ENCODE peak calls at places on chromosomes 13 and 19, in seven cellular contexts. One of them, this sample, is unnamed.

GRCh38 chr13:101985321-101985720 is 416.5 kb downstream of the FGF14 start:
- DNase-seq in stomach: no peak
- DNase-seq in OCI-LY7: no peak
- DNase-seq in thoracic aorta: no peak
- DNase-seq in mammary epithelial cell: peak; percentile 17
- DNase-seq in CD8-positive, alpha-beta T cell: no peak
- DNase-seq in gastrocnemius medialis: no peak
- DNase-seq in this sample: no peak

GRCh38 chr13:101181076-101181685 is 235.1 kb downstream of the NALCN start:
- DNase-seq in CD8-positive, alpha-beta T cell: no peak
- DNase-seq in mammary epithelial cell: peak; percentile 57
- DNase-seq in stomach: no peak
- DNase-seq in gastrocnemius medialis: no peak
- DNase-seq in OCI-LY7: no peak
- DNase-seq in thoracic aorta: no peak
- DNase-seq in this sample: no peak

GRCh38 chr13:101415358-101416174 is 742 bp downstream of the NALCN start:
- DNase-seq in CD8-positive, alpha-beta T cell: no peak
- DNase-seq in thoracic aorta: no peak
- DNase-seq in stomach: no peak
- DNase-seq in mammary epithelial cell: no peak
- DNase-seq in gastrocnemius medialis: no peak
- DNase-seq in OCI-LY7: no peak
- DNase-seq in this sample: no peak

GRCh38 chr13:100659578-100659977 is 15.0 kb downstream of the TMTC4 start:
- DNase-seq in gastrocnemius medialis: no peak
- DNase-seq in thoracic aorta: no peak
- DNase-seq in CD8-positive, alpha-beta T cell: no peak
- DNase-seq in mammary epithelial cell: no peak
- DNase-seq in stomach: no peak
- DNase-seq in OCI-LY7: no peak
- DNase-seq in this sample: no peak

GRCh38 chr13:35781044-35781443 is 304.6 kb upstream of the MAB21L1 start:
- DNase-seq in OCI-LY7: no peak
- DNase-seq in thoracic aorta: no peak
- DNase-seq in CD8-positive, alpha-beta T cell: no peak
- DNase-seq in mammary epithelial cell: no peak
- DNase-seq in gastrocnemius medialis: no peak
- DNase-seq in stomach: no peak
- DNase-seq in this sample: no peak

GRCh38 chr19:57434386-57435061 is 601 bp upstream of the ZNF749 start:
- DNase-seq in thoracic aorta: no peak
- DNase-seq in OCI-LY7: no peak
- DNase-seq in mammary epithelial cell: no peak
- DNase-seq in CD8-positive, alpha-beta T cell: no peak
- DNase-seq in gastrocnemius medialis: no peak
- DNase-seq in stomach: no peak
- DNase-seq in this sample: no peak

GRCh38 chr19:32676895-32677359 is 1.3 kb downstream of the RGS9BP start:
- DNase-seq in stomach: no peak
- DNase-seq in gastrocnemius medialis: no peak
- DNase-seq in CD8-positive, alpha-beta T cell: no peak
- DNase-seq in mammary epithelial cell: no peak
- DNase-seq in OCI-LY7: no peak
- DNase-seq in thoracic aorta: no peak
- DNase-seq in this sample: no peak

GRCh38 chr19:1068111-1069001 is 1.4 kb downstream of the ARHGAP45 start:
- DNase-seq in gastrocnemius medialis: no peak
- DNase-seq in CD8-positive, alpha-beta T cell: peak; percentile 78
- DNase-seq in OCI-LY7: peak; percentile 61
- DNase-seq in stomach: no peak
- DNase-seq in thoracic aorta: no peak
- DNase-seq in mammary epithelial cell: no peak
- DNase-seq in this sample: no peak

GRCh38 chr13:63209330-63210017 is 1793.8 kb upstream of the PCDH20 start:
- DNase-seq in gastrocnemius medialis: no peak
- DNase-seq in CD8-positive, alpha-beta T cell: no peak
- DNase-seq in mammary epithelial cell: no peak
- DNase-seq in stomach: no peak
- DNase-seq in OCI-LY7: no peak
- DNase-seq in thoracic aorta: no peak
- DNase-seq in this sample: peak; percentile 56

GRCh38 chr13:110127986-110128511 is 178.9 kb downstream of the COL4A1 start:
- DNase-seq in OCI-LY7: no peak
- DNase-seq in gastrocnemius medialis: no peak
- DNase-seq in mammary epithelial cell: no peak
- DNase-seq in CD8-positive, alpha-beta T cell: no peak
- DNase-seq in stomach: no peak
- DNase-seq in thoracic aorta: no peak
- DNase-seq in this sample: no peak

GRCh38 chr13:50616101-50616500 is 227.4 kb downstream of the DLEU7 start:
- DNase-seq in stomach: no peak
- DNase-seq in mammary epithelial cell: peak; percentile 16
- DNase-seq in gastrocnemius medialis: no peak
- DNase-seq in CD8-positive, alpha-beta T cell: no peak
- DNase-seq in thoracic aorta: no peak
- DNase-seq in OCI-LY7: no peak
- DNase-seq in this sample: peak; percentile 69

GRCh38 chr19:53086949-53087348 is 16.3 kb downstream of the ZNF160 start:
- DNase-seq in CD8-positive, alpha-beta T cell: no peak
- DNase-seq in gastrocnemius medialis: peak; percentile 16
- DNase-seq in thoracic aorta: no peak
- DNase-seq in stomach: no peak
- DNase-seq in OCI-LY7: no peak
- DNase-seq in mammary epithelial cell: no peak
- DNase-seq in this sample: peak; percentile 88
- H3K27ac ChIP-seq in CD8-positive, alpha-beta T cell: no peak overlapping the region
- H3K27ac ChIP-seq in gastrocnemius medialis: peak overlapping the region; percentile 75
- H3K27ac ChIP-seq in thoracic aorta: no peak overlapping the region
- H3K27ac ChIP-seq in stomach: peak overlapping the region; percentile 52
- H3K27ac ChIP-seq in OCI-LY7: no peak overlapping the region
- H3K27ac ChIP-seq in mammary epithelial cell: no peak overlapping the region
- H3K27ac ChIP-seq in this sample: peak overlapping the region; percentile 85

GRCh38 chr19:18543814-18544475 is 572 bp upstream of the FKBP8 start:
- DNase-seq in stomach: peak; percentile 51
- DNase-seq in gastrocnemius medialis: peak; percentile 41
- DNase-seq in thoracic aorta: no peak
- DNase-seq in mammary epithelial cell: peak; percentile 74
- DNase-seq in OCI-LY7: peak; percentile 92
- DNase-seq in CD8-positive, alpha-beta T cell: peak; percentile 54
- DNase-seq in this sample: peak; percentile 62
- TF ChIP-seq CTCF in stomach: no peak
- TF ChIP-seq CTCF in gastrocnemius medialis: no peak
- TF ChIP-seq CTCF in thoracic aorta: no peak
- TF ChIP-seq CTCF in mammary epithelial cell: no peak
- TF ChIP-seq CTCF in OCI-LY7: peak; percentile 64
- TF ChIP-seq CTCF in CD8-positive, alpha-beta T cell: no peak
- TF ChIP-seq CTCF in this sample: no peak

DNA sequence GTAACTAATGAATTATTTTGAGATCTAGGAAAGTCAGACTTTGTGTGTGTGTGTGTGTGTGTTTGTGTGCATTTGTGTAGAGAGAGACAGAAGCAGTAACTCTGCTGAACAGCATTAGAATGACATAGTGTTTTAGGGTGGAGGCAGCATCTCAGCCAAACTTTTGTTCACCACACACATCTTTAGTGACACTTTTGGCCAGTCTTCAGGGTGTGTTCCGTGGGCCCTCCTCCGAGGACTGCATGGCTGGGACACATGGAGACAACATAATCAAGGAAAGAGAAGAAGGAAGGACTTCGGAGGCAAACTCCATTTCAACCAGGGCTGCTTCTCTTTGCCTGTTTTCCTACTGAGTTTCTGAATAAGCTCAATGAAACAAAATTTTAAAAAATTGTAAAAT is 205.1 kb downstream of the LHFPL6 start:
- DNase-seq in CD8-positive, alpha-beta T cell: no peak
- DNase-seq in thoracic aorta: no peak
- DNase-seq in OCI-LY7: no peak
- DNase-seq in gastrocnemius medialis: peak; percentile 42
- DNase-seq in stomach: no peak
- DNase-seq in mammary epithelial cell: no peak
- DNase-seq in this sample: no peak
- H3K27ac ChIP-seq in CD8-positive, alpha-beta T cell: no peak overlapping the region
- H3K27ac ChIP-seq in thoracic aorta: peak overlapping the region; percentile 79
- H3K27ac ChIP-seq in OCI-LY7: no peak overlapping the region
- H3K27ac ChIP-seq in gastrocnemius medialis: peak overlapping the region; percentile 8
- H3K27ac ChIP-seq in stomach: peak overlapping the region; percentile 29
- H3K27ac ChIP-seq in mammary epithelial cell: no peak overlapping the region
- H3K27ac ChIP-seq in this sample: no peak overlapping the region

GRCh38 chr13:27177852-27178251 is 6.2 kb upstream of the USP12 start:
- DNase-seq in OCI-LY7: no peak
- DNase-seq in gastrocnemius medialis: no peak
- DNase-seq in mammary epithelial cell: no peak
- DNase-seq in CD8-positive, alpha-beta T cell: no peak
- DNase-seq in thoracic aorta: no peak
- DNase-seq in stomach: no peak
- DNase-seq in this sample: no peak
- TF ChIP-seq CTCF in OCI-LY7: peak; percentile 27
- TF ChIP-seq CTCF in gastrocnemius medialis: no peak
- TF ChIP-seq CTCF in mammary epithelial cell: peak; percentile 35
- TF ChIP-seq CTCF in CD8-positive, alpha-beta T cell: no peak
- TF ChIP-seq CTCF in thoracic aorta: no peak
- TF ChIP-seq CTCF in stomach: no peak
- TF ChIP-seq CTCF in this sample: peak; percentile 19

GRCh38 chr13:45500492-45501174 is 35.9 kb downstream of the COG3 start:
- DNase-seq in gastrocnemius medialis: no peak
- DNase-seq in stomach: no peak
- DNase-seq in thoracic aorta: no peak
- DNase-seq in OCI-LY7: no peak
- DNase-seq in CD8-positive, alpha-beta T cell: no peak
- DNase-seq in mammary epithelial cell: peak; percentile 96
- DNase-seq in this sample: peak; percentile 88
- H3K27ac ChIP-seq in gastrocnemius medialis: no peak overlapping the region
- H3K27ac ChIP-seq in stomach: no peak overlapping the region
- H3K27ac ChIP-seq in thoracic aorta: peak overlapping the region; percentile 1
- H3K27ac ChIP-seq in OCI-LY7: no peak overlapping the region
- H3K27ac ChIP-seq in CD8-positive, alpha-beta T cell: no peak overlapping the region
- H3K27ac ChIP-seq in mammary epithelial cell: peak overlapping the region; percentile 96
- H3K27ac ChIP-seq in this sample: peak overlapping the region; percentile 86

This sample was measured in brain microvascular endothelial cell.